ENCODE peak calls at places on chromosomes 4 and X, in six cellular contexts. U is ACHN; D is foreskin melanocyte; C is GM12892; I is stimulated activated CD8-positive, alpha-beta memory T cell treated with anti-CD3 and anti-CD28 coated beads, Interleukin-2, amount 100 ng/mL, for 48 hours; Q is cardiac muscle cell. R is an unnamed sample.

GRCh38 chr4:53432528-53433424 is 55.3 kb downstream of the FIP1L1 start:
- DNase-seq in U (no peak), D (no peak), C (no peak), I (no peak), Q (no peak), R (no peak)

GRCh38 chr4:123452585-123452984 is 56.0 kb downstream of the SPRY1 start:
- DNase-seq in U (peak; percentile 13), D (peak; percentile 80), C (no peak), I (no peak), Q (no peak), R (peak; percentile 90)

GRCh38 chrX:154026136-154026806 is 6.6 kb upstream of the IRAK1 start:
- DNase-seq in U (no peak), D (no peak), C (no peak), I (no peak), Q (no peak), R (no peak)

GRCh38 chr4:150849016-150849415 is 166.1 kb downstream of the LRBA start:
- DNase-seq in U (peak; percentile 8), D (no peak), C (no peak), I (no peak), Q (no peak), R (no peak)

GRCh38 chrX:100296183-100296753 is 113.8 kb downstream of the PCDH19 start:
- DNase-seq in U (no peak), D (no peak), C (no peak), I (no peak), Q (no peak), R (no peak)

GRCh38 chr4:184287697-184288255 is 70.1 kb upstream of the ENPP6 start:
- DNase-seq in U (peak; percentile 52), D (no peak), C (no peak), I (no peak), Q (no peak), R (peak; percentile 68)

GRCh38 chrX:44874481-44875184 is 1.6 kb downstream of the KDM6A start:
- DNase-seq in U (peak; percentile 36), D (no peak), C (no peak), I (no peak), Q (peak; percentile 28), R (peak; percentile 33)

GRCh38 chrX:44903107-44903506 is 30.1 kb downstream of the KDM6A start:
- DNase-seq in U (peak; percentile 7), D (peak; percentile 63), C (no peak), I (no peak), Q (no peak), R (peak; percentile 35)

GRCh38 chr4:110183643-110184042 is 14.8 kb downstream of the ELOVL6 start:
- DNase-seq in U (peak; percentile 59), D (no peak), C (no peak), I (no peak), Q (no peak), R (no peak)

GRCh38 chrX:115362334-115363095 is 73.0 kb downstream of the LUZP4 start:
- DNase-seq in U (no peak), D (peak; percentile 38), C (no peak), I (no peak), Q (no peak), R (peak; percentile 10)

GRCh38 chr4:89640620-89641366 is 196.2 kb downstream of the SNCA start:
- DNase-seq in U (peak; percentile 81), D (no peak), C (no peak), I (no peak), Q (peak; percentile 86), R (no peak)

GRCh38 chr4:139603576-139604387 is 47.8 kb upstream of the SETD7 start:
- DNase-seq in U (peak; percentile 65), D (peak; percentile 49), C (no peak), I (no peak), Q (peak; percentile 76), R (peak; percentile 75)

GRCh38 chrX:47217121-47217851 is 1.2 kb upstream of the CDK16 start:
- DNase-seq in U (peak; percentile 20), D (peak; percentile 53), C (no peak), I (no peak), Q (no peak), R (peak; percentile 43)

GRCh38 chr4:125187621-125188176 is 127.1 kb upstream of the FAT4 start:
- DNase-seq in U (no peak), D (peak; percentile 42), C (no peak), I (no peak), Q (no peak), R (no peak)

GRCh38 chr4:82138376-82138775 is 235.4 kb downstream of the HNRNPD start:
- DNase-seq in U (no peak), D (peak; percentile 69), C (peak; percentile 0), I (no peak), Q (no peak), R (no peak)

GRCh38 chr4:17232575-17233253 is 279.2 kb downstream of the QDPR start:
- DNase-seq in U (no peak), D (no peak), C (no peak), I (no peak), Q (peak; percentile 84), R (no peak)

GRCh38 chr4:138158746-138159297 is 83.3 kb downstream of the SLC7A11 start:
- DNase-seq in U (peak; percentile 52), D (peak; percentile 30), C (no peak), I (no peak), Q (no peak), R (no peak)

GRCh38 chr4:3438847-3439180 is 3.0 kb upstream of the HGFAC start:
- DNase-seq in U (no peak), D (no peak), C (no peak), I (no peak), Q (no peak), R (no peak)

GRCh38 chrX:39439910-39440733 is 638.9 kb downstream of the MID1IP1 start:
- DNase-seq in U (no peak), D (no peak), C (no peak), I (no peak), Q (no peak), R (no peak)

GRCh38 chr4:182380701-182381295 is 137.6 kb downstream of the TENM3 start:
- DNase-seq in U (no peak), D (no peak), C (no peak), I (no peak), Q (peak; percentile 3), R (no peak)

GRCh38 chr4:118124977-118125376 is 90.7 kb downstream of the NDST3 start:
- DNase-seq in U (no peak), D (no peak), C (no peak), I (no peak), Q (no peak), R (no peak)

GRCh38 chr4:170391066-170391754 is 301.5 kb upstream of the AADAT start:
- DNase-seq in U (peak; percentile 78), D (peak; percentile 25), C (no peak), I (no peak), Q (no peak), R (no peak)

GRCh38 chr4:171390626-171391025 is 422.6 kb upstream of the GALNTL6 start:
- DNase-seq in U (no peak), D (no peak), C (no peak), I (no peak), Q (no peak), R (no peak)